ENCODE peak calls at places on chromosomes 1 and 21, in ten cellular contexts. One of them, this sample, is unnamed.

GRCh38 chr1:200877839-200878551 is 5.2 kb downstream of the GPR25 start:
- DNase-seq in D341Med: no peak
- DNase-seq in NCI-H446: no peak
- DNase-seq in kidney tubule cell: no peak
- DNase-seq in fibroblast of the aortic adventitia: no peak
- DNase-seq in osteocyte: no peak
- DNase-seq in Kasumi-1: no peak
- DNase-seq in stimulated activated CD4-positive, alpha-beta T cell treated with anti-CD3 and anti-CD28 coated beads, Interleukin-12 subunit alpha, Interleukin-12 subunit beta, amount 100 ng/mL, for 4 hours: no peak
- DNase-seq in SK-N-MC: no peak
- DNase-seq in Calu3: no peak
- DNase-seq in this sample: no peak

GRCh38 chr1:36729289-36729688 is 246.6 kb upstream of the CSF3R start:
- DNase-seq in D341Med: no peak
- DNase-seq in NCI-H446: no peak
- DNase-seq in kidney tubule cell: no peak
- DNase-seq in fibroblast of the aortic adventitia: no peak
- DNase-seq in osteocyte: no peak
- DNase-seq in Kasumi-1: no peak
- DNase-seq in stimulated activated CD4-positive, alpha-beta T cell treated with anti-CD3 and anti-CD28 coated beads, Interleukin-12 subunit alpha, Interleukin-12 subunit beta, amount 100 ng/mL, for 4 hours: no peak
- DNase-seq in SK-N-MC: no peak
- DNase-seq in Calu3: no peak
- DNase-seq in this sample: no peak

GRCh38 chr1:113042336-113043143 is 30.5 kb upstream of the LRIG2 start:
- DNase-seq in D341Med: peak; percentile 69
- DNase-seq in NCI-H446: peak; percentile 47
- DNase-seq in kidney tubule cell: peak; percentile 94
- DNase-seq in fibroblast of the aortic adventitia: peak; percentile 86
- DNase-seq in osteocyte: peak; percentile 88
- DNase-seq in Kasumi-1: peak; percentile 95
- DNase-seq in stimulated activated CD4-positive, alpha-beta T cell treated with anti-CD3 and anti-CD28 coated beads, Interleukin-12 subunit alpha, Interleukin-12 subunit beta, amount 100 ng/mL, for 4 hours: peak; percentile 6
- DNase-seq in SK-N-MC: no peak
- DNase-seq in Calu3: peak; percentile 63
- DNase-seq in this sample: peak; percentile 82

GRCh38 chr1:167718926-167719691 is 2.7 kb upstream of the MPZL1 start:
- DNase-seq in D341Med: no peak
- DNase-seq in NCI-H446: no peak
- DNase-seq in kidney tubule cell: no peak
- DNase-seq in fibroblast of the aortic adventitia: no peak
- DNase-seq in osteocyte: no peak
- DNase-seq in Kasumi-1: no peak
- DNase-seq in stimulated activated CD4-positive, alpha-beta T cell treated with anti-CD3 and anti-CD28 coated beads, Interleukin-12 subunit alpha, Interleukin-12 subunit beta, amount 100 ng/mL, for 4 hours: no peak
- DNase-seq in SK-N-MC: no peak
- DNase-seq in Calu3: no peak
- DNase-seq in this sample: no peak

GRCh38 chr1:97252076-97252475 is 530.5 kb downstream of the PTBP2 start:
- DNase-seq in D341Med: no peak
- DNase-seq in NCI-H446: no peak
- DNase-seq in kidney tubule cell: peak; percentile 13
- DNase-seq in fibroblast of the aortic adventitia: peak; percentile 94
- DNase-seq in osteocyte: no peak
- DNase-seq in Kasumi-1: no peak
- DNase-seq in stimulated activated CD4-positive, alpha-beta T cell treated with anti-CD3 and anti-CD28 coated beads, Interleukin-12 subunit alpha, Interleukin-12 subunit beta, amount 100 ng/mL, for 4 hours: no peak
- DNase-seq in SK-N-MC: no peak
- DNase-seq in Calu3: no peak
- DNase-seq in this sample: no peak

GRCh38 chr1:9705337-9706098 is 54.0 kb downstream of the PIK3CD start:
- DNase-seq in D341Med: no peak
- DNase-seq in NCI-H446: no peak
- DNase-seq in kidney tubule cell: peak; percentile 81
- DNase-seq in fibroblast of the aortic adventitia: peak; percentile 52
- DNase-seq in osteocyte: no peak
- DNase-seq in Kasumi-1: no peak
- DNase-seq in stimulated activated CD4-positive, alpha-beta T cell treated with anti-CD3 and anti-CD28 coated beads, Interleukin-12 subunit alpha, Interleukin-12 subunit beta, amount 100 ng/mL, for 4 hours: no peak
- DNase-seq in SK-N-MC: no peak
- DNase-seq in Calu3: no peak
- DNase-seq in this sample: no peak

GRCh38 chr1:26121854-26122773 is 10.5 kb downstream of the PDIK1L start:
- DNase-seq in D341Med: no peak
- DNase-seq in NCI-H446: no peak
- DNase-seq in kidney tubule cell: peak; percentile 31
- DNase-seq in fibroblast of the aortic adventitia: no peak
- DNase-seq in osteocyte: no peak
- DNase-seq in Kasumi-1: no peak
- DNase-seq in stimulated activated CD4-positive, alpha-beta T cell treated with anti-CD3 and anti-CD28 coated beads, Interleukin-12 subunit alpha, Interleukin-12 subunit beta, amount 100 ng/mL, for 4 hours: no peak
- DNase-seq in SK-N-MC: no peak
- DNase-seq in Calu3: no peak
- DNase-seq in this sample: no peak

GRCh38 chr1:6590046-6590445 is 10.3 kb downstream of the ZBTB48 start:
- DNase-seq in D341Med: no peak
- DNase-seq in NCI-H446: no peak
- DNase-seq in kidney tubule cell: no peak
- DNase-seq in fibroblast of the aortic adventitia: no peak
- DNase-seq in osteocyte: no peak
- DNase-seq in Kasumi-1: no peak
- DNase-seq in stimulated activated CD4-positive, alpha-beta T cell treated with anti-CD3 and anti-CD28 coated beads, Interleukin-12 subunit alpha, Interleukin-12 subunit beta, amount 100 ng/mL, for 4 hours: no peak
- DNase-seq in SK-N-MC: no peak
- DNase-seq in Calu3: no peak
- DNase-seq in this sample: no peak

GRCh38 chr1:211944733-211945500 is 90.4 kb downstream of the INTS7 start:
- DNase-seq in D341Med: no peak
- DNase-seq in NCI-H446: no peak
- DNase-seq in kidney tubule cell: peak; percentile 95
- DNase-seq in fibroblast of the aortic adventitia: peak; percentile 49
- DNase-seq in osteocyte: no peak
- DNase-seq in Kasumi-1: no peak
- DNase-seq in stimulated activated CD4-positive, alpha-beta T cell treated with anti-CD3 and anti-CD28 coated beads, Interleukin-12 subunit alpha, Interleukin-12 subunit beta, amount 100 ng/mL, for 4 hours: no peak
- DNase-seq in SK-N-MC: no peak
- DNase-seq in Calu3: peak; percentile 85
- DNase-seq in this sample: no peak

GRCh38 chr21:39071623-39072214 is 111.5 kb downstream of the PSMG1 start:
- DNase-seq in D341Med: no peak
- DNase-seq in NCI-H446: no peak
- DNase-seq in kidney tubule cell: no peak
- DNase-seq in fibroblast of the aortic adventitia: peak; percentile 33
- DNase-seq in osteocyte: no peak
- DNase-seq in Kasumi-1: no peak
- DNase-seq in stimulated activated CD4-positive, alpha-beta T cell treated with anti-CD3 and anti-CD28 coated beads, Interleukin-12 subunit alpha, Interleukin-12 subunit beta, amount 100 ng/mL, for 4 hours: no peak
- DNase-seq in SK-N-MC: no peak
- DNase-seq in Calu3: no peak
- DNase-seq in this sample: no peak

GRCh38 chr21:15631342-15631741 is 98.4 kb upstream of the USP25 start:
- DNase-seq in D341Med: no peak
- DNase-seq in NCI-H446: no peak
- DNase-seq in kidney tubule cell: peak; percentile 42
- DNase-seq in fibroblast of the aortic adventitia: peak; percentile 69
- DNase-seq in osteocyte: no peak
- DNase-seq in Kasumi-1: no peak
- DNase-seq in stimulated activated CD4-positive, alpha-beta T cell treated with anti-CD3 and anti-CD28 coated beads, Interleukin-12 subunit alpha, Interleukin-12 subunit beta, amount 100 ng/mL, for 4 hours: no peak
- DNase-seq in SK-N-MC: peak; percentile 8
- DNase-seq in Calu3: no peak
- DNase-seq in this sample: no peak

GRCh38 chr1:234720709-234721436 is 110.9 kb upstream of the IRF2BP2 start:
- DNase-seq in D341Med: no peak
- DNase-seq in NCI-H446: no peak
- DNase-seq in kidney tubule cell: no peak
- DNase-seq in fibroblast of the aortic adventitia: peak; percentile 79
- DNase-seq in osteocyte: no peak
- DNase-seq in Kasumi-1: no peak
- DNase-seq in stimulated activated CD4-positive, alpha-beta T cell treated with anti-CD3 and anti-CD28 coated beads, Interleukin-12 subunit alpha, Interleukin-12 subunit beta, amount 100 ng/mL, for 4 hours: no peak
- DNase-seq in SK-N-MC: no peak
- DNase-seq in Calu3: no peak
- DNase-seq in this sample: no peak

GRCh38 chr1:116226017-116226416 is 114.8 kb downstream of the MAB21L3 start:
- DNase-seq in D341Med: no peak
- DNase-seq in NCI-H446: no peak
- DNase-seq in kidney tubule cell: no peak
- DNase-seq in fibroblast of the aortic adventitia: no peak
- DNase-seq in osteocyte: no peak
- DNase-seq in Kasumi-1: no peak
- DNase-seq in stimulated activated CD4-positive, alpha-beta T cell treated with anti-CD3 and anti-CD28 coated beads, Interleukin-12 subunit alpha, Interleukin-12 subunit beta, amount 100 ng/mL, for 4 hours: no peak
- DNase-seq in SK-N-MC: no peak
- DNase-seq in Calu3: no peak
- DNase-seq in this sample: no peak

GRCh38 chr1:16925635-16926490 is 4.1 kb downstream of the CROCC start:
- DNase-seq in D341Med: peak; percentile 42
- DNase-seq in NCI-H446: no peak
- DNase-seq in kidney tubule cell: no peak
- DNase-seq in fibroblast of the aortic adventitia: no peak
- DNase-seq in osteocyte: no peak
- DNase-seq in Kasumi-1: no peak
- DNase-seq in stimulated activated CD4-positive, alpha-beta T cell treated with anti-CD3 and anti-CD28 coated beads, Interleukin-12 subunit alpha, Interleukin-12 subunit beta, amount 100 ng/mL, for 4 hours: no peak
- DNase-seq in SK-N-MC: no peak
- DNase-seq in Calu3: no peak
- DNase-seq in this sample: no peak

GRCh38 chr1:35835398-35835797 is 27.6 kb downstream of the AGO4 start:
- DNase-seq in D341Med: no peak
- DNase-seq in NCI-H446: no peak
- DNase-seq in kidney tubule cell: no peak
- DNase-seq in fibroblast of the aortic adventitia: no peak
- DNase-seq in osteocyte: no peak
- DNase-seq in Kasumi-1: no peak
- DNase-seq in stimulated activated CD4-positive, alpha-beta T cell treated with anti-CD3 and anti-CD28 coated beads, Interleukin-12 subunit alpha, Interleukin-12 subunit beta, amount 100 ng/mL, for 4 hours: no peak
- DNase-seq in SK-N-MC: peak; percentile 18
- DNase-seq in Calu3: no peak
- DNase-seq in this sample: no peak

GRCh38 chr1:116772648-116773045 is 18.4 kb downstream of the CD2 start:
- DNase-seq in D341Med: no peak
- DNase-seq in NCI-H446: no peak
- DNase-seq in kidney tubule cell: peak; percentile 86
- DNase-seq in fibroblast of the aortic adventitia: peak; percentile 61
- DNase-seq in osteocyte: no peak
- DNase-seq in Kasumi-1: no peak
- DNase-seq in stimulated activated CD4-positive, alpha-beta T cell treated with anti-CD3 and anti-CD28 coated beads, Interleukin-12 subunit alpha, Interleukin-12 subunit beta, amount 100 ng/mL, for 4 hours: no peak
- DNase-seq in SK-N-MC: no peak
- DNase-seq in Calu3: no peak
- DNase-seq in this sample: no peak

GRCh38 chr1:51673279-51673678 is 56.4 kb downstream of the OSBPL9 start:
- DNase-seq in D341Med: no peak
- DNase-seq in NCI-H446: no peak
- DNase-seq in kidney tubule cell: no peak
- DNase-seq in fibroblast of the aortic adventitia: no peak
- DNase-seq in osteocyte: no peak
- DNase-seq in Kasumi-1: no peak
- DNase-seq in stimulated activated CD4-positive, alpha-beta T cell treated with anti-CD3 and anti-CD28 coated beads, Interleukin-12 subunit alpha, Interleukin-12 subunit beta, amount 100 ng/mL, for 4 hours: no peak
- DNase-seq in SK-N-MC: no peak
- DNase-seq in Calu3: no peak
- DNase-seq in this sample: no peak

GRCh38 chr1:86445919-86446318 is 21.9 kb downstream of the CLCA2 start:
- DNase-seq in D341Med: no peak
- DNase-seq in NCI-H446: no peak
- DNase-seq in kidney tubule cell: no peak
- DNase-seq in fibroblast of the aortic adventitia: no peak
- DNase-seq in osteocyte: no peak
- DNase-seq in Kasumi-1: no peak
- DNase-seq in stimulated activated CD4-positive, alpha-beta T cell treated with anti-CD3 and anti-CD28 coated beads, Interleukin-12 subunit alpha, Interleukin-12 subunit beta, amount 100 ng/mL, for 4 hours: no peak
- DNase-seq in SK-N-MC: no peak
- DNase-seq in Calu3: no peak
- DNase-seq in this sample: no peak

GRCh38 chr1:158329807-158330206 is 1.5 kb downstream of the CD1B start:
- DNase-seq in D341Med: no peak
- DNase-seq in NCI-H446: no peak
- DNase-seq in kidney tubule cell: peak; percentile 44
- DNase-seq in fibroblast of the aortic adventitia: no peak
- DNase-seq in osteocyte: no peak
- DNase-seq in Kasumi-1: peak; percentile 47
- DNase-seq in stimulated activated CD4-positive, alpha-beta T cell treated with anti-CD3 and anti-CD28 coated beads, Interleukin-12 subunit alpha, Interleukin-12 subunit beta, amount 100 ng/mL, for 4 hours: no peak
- DNase-seq in SK-N-MC: no peak
- DNase-seq in Calu3: peak; percentile 29
- DNase-seq in this sample: peak; percentile 47

GRCh38 chr21:35231115-35231514 is 182.0 kb upstream of the RUNX1 start:
- DNase-seq in D341Med: no peak
- DNase-seq in NCI-H446: no peak
- DNase-seq in kidney tubule cell: peak; percentile 58
- DNase-seq in fibroblast of the aortic adventitia: no peak
- DNase-seq in osteocyte: no peak
- DNase-seq in Kasumi-1: no peak
- DNase-seq in stimulated activated CD4-positive, alpha-beta T cell treated with anti-CD3 and anti-CD28 coated beads, Interleukin-12 subunit alpha, Interleukin-12 subunit beta, amount 100 ng/mL, for 4 hours: no peak
- DNase-seq in SK-N-MC: no peak
- DNase-seq in Calu3: no peak
- DNase-seq in this sample: no peak